ENCODE peak calls at places on chromosomes 7 and 10, in five cellular contexts. Q, N, M, E and P are unnamed samples.

GRCh38 chr7:1457949-1458675 is 1.2 kb downstream of the MICALL2 start:
- DNase-seq in N (no peak), M (no peak), Q (no peak), E (no peak), P (no peak)

GRCh38 chr10:60237977-60238376 is 151.7 kb downstream of the ANK3 start:
- DNase-seq in Q (no peak), M (no peak), N (no peak), E (no peak), P (peak; percentile 9)

GRCh38 chr10:102119417-102120141 is 589 bp downstream of the LDB1 start:
- DNase-seq in M (peak; percentile 89), E (peak; percentile 82), Q (peak; percentile 59), N (peak; percentile 69), P (no peak)

GRCh38 chr10:85259908-85260307 is 931.5 kb downstream of the CCSER2 start:
- DNase-seq in M (no peak), N (no peak), E (no peak), Q (no peak), P (no peak)

GRCh38 chr10:93702278-93703001 is at the start of gene FRA10AC1:
- DNase-seq in E (peak; percentile 93), N (peak; percentile 95), Q (peak; percentile 83), M (peak; percentile 87), P (peak; percentile 57)

GRCh38 chr7:22582860-22583640 is 83.1 kb upstream of the STEAP1B start:
- DNase-seq in M (peak; percentile 53), N (peak; percentile 75), Q (no peak), E (no peak), P (no peak)

GRCh38 chr10:54962134-54962900 is 161.3 kb upstream of the PCDH15 start:
- DNase-seq in M (no peak), E (no peak), N (no peak), Q (no peak), P (no peak)

GRCh38 chr7:101614939-101615302 is 14.2 kb downstream of the MYL10 start:
- DNase-seq in N (no peak), Q (no peak), M (no peak), E (peak; percentile 16), P (no peak)

GRCh38 chr7:90951986-90952648 is 312.1 kb upstream of the FZD1 start:
- DNase-seq in N (no peak), M (no peak), E (no peak), Q (no peak), P (no peak)

GRCh38 chr10:6980353-6980752 is 400.3 kb upstream of the PRKCQ start:
- DNase-seq in M (no peak), N (no peak), E (no peak), Q (no peak), P (no peak)

GRCh38 chr10:82866424-82867020 is 991.5 kb downstream of the NRG3 start:
- DNase-seq in Q (no peak), N (no peak), M (no peak), E (no peak), P (no peak)

GRCh38 chr7:140623995-140624902 is 16.4 kb downstream of the DENND2A start:
- DNase-seq in E (no peak), N (no peak), Q (no peak), M (no peak), P (no peak)

GRCh38 chr10:14259696-14260595 is 70.8 kb downstream of the FRMD4A start:
- DNase-seq in N (no peak), E (no peak), M (peak; percentile 17), Q (no peak), P (no peak)

GRCh38 chr7:36638140-36638539 is 86.2 kb downstream of the AOAH start:
- DNase-seq in M (no peak), N (no peak), E (no peak), Q (no peak), P (no peak)

GRCh38 chr10:77084431-77085144 is 553.0 kb downstream of the KCNMA1 start:
- DNase-seq in E (peak; percentile 20), M (no peak), Q (no peak), N (no peak), P (no peak)

GRCh38 chr7:128954830-128955797 is 17.4 kb downstream of the IRF5 start:
- DNase-seq in Q (no peak), E (no peak), N (no peak), M (no peak), P (no peak)

GRCh38 chr7:69961396-69961795 is 363.1 kb downstream of the AUTS2 start:
- DNase-seq in M (no peak), Q (no peak), N (no peak), E (no peak), P (no peak)

GRCh38 chr10:129621694-129622093 is 154.7 kb downstream of the MGMT start:
- DNase-seq in M (no peak), N (no peak), Q (no peak), E (no peak), P (no peak)

GRCh38 chr7:155618708-155619633 is 25.5 kb upstream of the RBM33 start:
- DNase-seq in Q (no peak), M (no peak), E (peak; percentile 76), N (peak; percentile 73), P (no peak)

GRCh38 chr10:70699659-70700174 is 27.4 kb downstream of the ADAMTS14 start:
- DNase-seq in E (no peak), M (no peak), Q (no peak), N (no peak), P (no peak)

GRCh38 chr10:114801411-114801813 is 20.2 kb upstream of the FHIP2A start:
- DNase-seq in M (no peak), E (no peak), Q (no peak), N (no peak), P (peak; percentile 19)

GRCh38 chr10:34651796-34652195 is 163.3 kb downstream of the PARD3 start:
- DNase-seq in M (no peak), E (no peak), Q (no peak), N (no peak), P (no peak)

GRCh38 chr10:97542169-97543024 is 30.2 kb upstream of the ANKRD2 start:
- DNase-seq in E (peak; percentile 37), M (peak; percentile 60), Q (peak; percentile 82), N (peak; percentile 40), P (no peak)
- TF ChIP-seq POLR2AphosphoS5 in E (peak; percentile 31), M (peak; percentile 76), Q (peak; percentile 58), N (no peak), P (no peak)

DNA sequence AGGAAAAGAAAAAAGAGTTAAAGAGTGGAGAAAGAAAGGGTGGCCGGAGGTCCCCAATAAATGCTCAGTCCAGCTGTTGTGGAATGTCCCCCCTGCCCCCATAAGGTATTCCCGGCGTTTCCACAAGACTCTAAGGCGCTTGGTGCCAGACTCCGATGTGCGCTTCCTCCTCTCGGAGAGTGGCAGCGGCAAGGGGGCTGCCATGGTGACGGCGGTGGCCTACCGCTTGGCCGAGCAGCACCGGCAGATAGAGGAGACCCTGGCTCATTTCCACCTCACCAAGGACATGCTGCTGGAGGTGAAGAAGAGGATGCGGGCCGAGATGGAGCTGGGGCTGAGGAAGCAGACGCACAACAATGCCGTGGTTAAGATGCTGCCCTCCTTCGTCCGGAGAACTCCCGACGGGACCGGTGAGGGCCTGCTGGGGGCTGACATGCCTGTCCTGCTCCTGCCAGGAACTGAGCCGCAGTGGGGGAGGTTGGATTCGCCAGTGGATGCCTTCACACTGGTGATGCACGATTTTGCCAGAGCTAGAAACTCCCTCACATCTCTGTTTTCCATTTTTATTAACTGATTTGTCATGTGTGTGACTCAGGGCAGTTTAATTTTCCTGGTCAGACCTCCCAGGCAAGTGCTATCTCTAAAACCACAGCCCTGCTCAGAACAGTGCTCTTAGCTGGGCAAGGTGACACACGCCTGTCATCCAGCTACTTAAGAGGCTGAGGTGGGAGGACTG is 34.2 kb downstream of the TACR2 start:
- DNase-seq in Q (no peak), N (no peak), M (no peak), E (no peak), P (no peak)
- TF ChIP-seq POLR2AphosphoS5 in Q (no peak), N (no peak), M (no peak), E (no peak), P (no peak)

DNA sequence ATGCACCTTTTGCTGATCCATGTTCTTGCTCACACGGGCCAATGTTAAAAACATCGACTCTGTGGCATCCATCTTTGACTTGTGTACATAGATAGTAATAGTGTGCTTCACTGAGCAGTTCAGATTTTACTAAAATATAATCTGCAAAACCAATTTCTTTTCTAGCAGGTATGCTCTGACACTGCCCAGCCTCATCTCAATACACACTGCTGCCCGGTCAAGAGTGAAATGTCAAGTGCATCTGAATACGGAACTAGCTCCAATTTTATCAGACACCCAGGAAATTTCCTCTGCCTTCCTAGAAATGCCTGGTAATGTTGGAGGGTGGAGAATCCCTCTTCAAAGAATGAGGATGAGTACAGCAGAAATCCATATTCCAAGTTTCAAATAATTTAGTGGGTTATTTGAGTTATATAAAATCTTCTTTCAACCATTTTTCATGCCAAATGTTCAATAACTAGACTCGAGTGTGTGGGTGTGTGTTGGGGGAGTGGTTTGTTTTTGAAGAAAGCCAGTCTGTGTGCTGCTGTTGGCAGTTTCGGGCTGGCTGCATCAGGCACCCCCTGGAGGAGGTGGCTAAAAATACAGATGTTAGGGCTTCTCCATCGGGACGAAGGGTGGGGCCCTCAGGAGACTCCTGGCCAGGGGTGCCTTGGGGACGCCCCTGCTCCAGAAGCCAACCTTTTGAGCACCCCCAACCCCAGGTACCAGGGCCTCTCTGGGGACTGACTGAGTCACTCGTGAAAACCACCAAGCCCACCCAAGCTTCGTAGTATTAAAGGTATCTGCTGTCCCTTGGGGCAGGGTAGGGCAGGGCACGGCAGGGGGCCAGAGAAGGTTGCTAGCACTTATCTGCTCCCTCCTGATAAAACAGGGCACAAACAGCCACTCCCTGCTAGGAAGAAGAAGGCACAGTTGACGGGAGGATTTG is 15.4 kb downstream of the CTBP2 start:
- DNase-seq in E (no peak), M (no peak), N (no peak), Q (peak; percentile 61), P (no peak)
- TF ChIP-seq POLR2AphosphoS5 in E (no peak), M (no peak), N (no peak), Q (no peak), P (no peak)

DNA sequence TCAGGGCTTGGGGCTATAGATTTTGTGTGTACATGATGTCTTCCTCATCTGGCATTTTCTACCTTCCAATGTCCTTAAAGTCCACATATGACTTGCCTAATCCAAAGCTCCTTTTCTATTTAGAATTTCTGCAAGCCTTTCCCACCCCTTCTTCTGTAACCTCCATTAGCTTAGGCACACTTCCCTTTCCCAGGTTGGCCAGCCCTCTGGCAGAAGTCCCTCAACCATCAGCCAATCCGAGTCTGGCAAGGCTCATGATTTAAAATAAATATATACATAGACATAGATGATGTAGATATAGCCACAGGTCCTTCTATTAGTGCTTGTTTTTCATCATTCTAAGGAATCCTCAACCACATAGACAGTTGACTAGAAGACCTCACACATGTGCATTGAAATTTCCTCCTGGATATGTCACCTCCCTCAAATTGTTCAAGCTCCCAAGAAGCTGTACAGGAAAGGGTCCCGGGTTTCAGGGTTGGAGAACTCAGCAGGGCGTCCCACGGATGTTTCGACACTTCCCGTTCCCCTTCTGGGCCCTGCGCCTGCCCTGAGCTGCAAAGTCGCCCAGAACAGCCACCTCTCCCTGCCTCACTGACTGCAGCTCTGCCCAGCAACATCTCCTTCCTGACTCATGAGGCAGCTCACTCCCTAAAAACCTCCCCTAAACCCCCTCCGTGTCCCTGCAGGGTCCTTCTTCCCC is 20.4 kb upstream of the PIK3AP1 start:
- DNase-seq in Q (no peak), M (no peak), E (peak; percentile 45), N (peak; percentile 41), P (no peak)
- TF ChIP-seq POLR2AphosphoS5 in Q (no peak), M (no peak), E (no peak), N (no peak), P (no peak)

GRCh38 chr7:33933611-33934281 is 28.4 kb downstream of the BMPER start:
- DNase-seq in E (no peak), N (no peak), M (no peak), Q (no peak), P (no peak)
- TF ChIP-seq POLR2AphosphoS5 in E (no peak), N (no peak), M (no peak), Q (no peak), P (no peak)

GRCh38 chr7:50467817-50468610 is 17.9 kb upstream of the FIGNL1 start:
- DNase-seq in E (peak; percentile 83), M (peak; percentile 75), N (peak; percentile 87), Q (peak; percentile 52), P (peak; percentile 66)
- TF ChIP-seq POLR2AphosphoS5 in E (no peak), M (peak; percentile 55), N (peak; percentile 40), Q (no peak), P (no peak)

GRCh38 chr10:3525832-3526449 is 259.1 kb downstream of the KLF6 start:
- DNase-seq in E (peak; percentile 26), N (no peak), Q (peak; percentile 76), M (no peak), P (no peak)
- TF ChIP-seq POLR2AphosphoS5 in E (peak; percentile 55), N (no peak), Q (peak; percentile 37), M (peak; percentile 13), P (no peak)